ENCODE peak calls at places on chromosomes 12 and 14, in eight cellular contexts. B, F, S, N, R, A, M and K are unnamed samples.

GRCh38 chr12:104057771-104058197 is 6.5 kb upstream of the HCFC2 start:
- DNase-seq in B (peak), F (no peak), S (no peak), N (no peak), R (peak), A (no peak), M (peak), K (peak)

GRCh38 chr12:95204141-95204866 is 13.0 kb downstream of the FGD6 start:
- DNase-seq in B (peak), F (peak), S (no peak), N (no peak), R (peak), A (peak), M (peak), K (peak)

GRCh38 chr12:17691369-17691768 is 398.6 kb downstream of the RERGL start:
- DNase-seq in B (no peak), F (no peak), S (no peak), N (no peak), R (no peak), A (no peak), M (no peak), K (no peak)

GRCh38 chr14:22545842-22546721 is 42.9 kb downstream of the DAD1 start:
- DNase-seq in B (peak), F (no peak), S (no peak), N (no peak), R (peak), A (peak), M (peak), K (peak)

GRCh38 chr12:32901553-32901952 is 5.0 kb upstream of the PKP2 start:
- DNase-seq in B (peak), F (no peak), S (no peak), N (no peak), R (peak), A (no peak), M (peak), K (no peak)

GRCh38 chr12:30694412-30694955 is 1.2 kb downstream of the IPO8 start:
- DNase-seq in B (peak), F (no peak), S (no peak), N (no peak), R (peak), A (no peak), M (no peak), K (peak)

GRCh38 chr12:121441555-121441954 is 41.6 kb downstream of the RNF34 start:
- DNase-seq in B (no peak), F (no peak), S (no peak), N (no peak), R (peak), A (no peak), M (no peak), K (peak)

GRCh38 chr12:130832561-130833209 is 6.4 kb downstream of the STX2 start:
- DNase-seq in B (peak), F (peak), S (no peak), N (peak), R (peak), A (no peak), M (peak), K (peak)

GRCh38 chr12:110245278-110245868 is 35.7 kb upstream of the ATP2A2 start:
- DNase-seq in B (no peak), F (no peak), S (no peak), N (no peak), R (peak), A (no peak), M (no peak), K (peak)

GRCh38 chr12:108594-108993 is 42.0 kb downstream of the IQSEC3 start:
- DNase-seq in B (no peak), F (no peak), S (no peak), N (peak), R (no peak), A (peak), M (no peak), K (no peak)

GRCh38 chr12:123398177-123398916 is 14.4 kb downstream of the KMT5A start:
- DNase-seq in B (peak), F (peak), S (no peak), N (no peak), R (no peak), A (no peak), M (peak), K (peak)

GRCh38 chr14:95872777-95873176 is 3.9 kb upstream of the TUNAR start:
- DNase-seq in B (no peak), F (no peak), S (no peak), N (no peak), R (no peak), A (no peak), M (no peak), K (no peak)

GRCh38 chr12:65666876-65667275 is 157.4 kb upstream of the HMGA2 start:
- DNase-seq in B (peak), F (no peak), S (no peak), N (no peak), R (no peak), A (no peak), M (peak), K (peak)

GRCh38 chr12:63952980-63953379 is 108.5 kb downstream of the SRGAP1 start:
- DNase-seq in B (no peak), F (no peak), S (no peak), N (no peak), R (no peak), A (no peak), M (no peak), K (no peak)

GRCh38 chr12:71683633-71684032 is 2.2 kb upstream of the TMEM19 start:
- DNase-seq in B (no peak), F (no peak), S (no peak), N (no peak), R (no peak), A (no peak), M (no peak), K (no peak)

GRCh38 chr12:13195848-13196301 is 651 bp upstream of the EMP1 start:
- DNase-seq in B (peak), F (no peak), S (no peak), N (no peak), R (peak), A (no peak), M (peak), K (peak)

GRCh38 chr12:56661560-56661959 is 15.8 kb upstream of the ATP5F1B start:
- DNase-seq in B (no peak), F (no peak), S (no peak), N (no peak), R (no peak), A (no peak), M (no peak), K (no peak)

GRCh38 chr12:117890644-117891043 is 78.1 kb downstream of the KSR2 start:
- DNase-seq in B (no peak), F (no peak), S (no peak), N (no peak), R (no peak), A (no peak), M (no peak), K (peak)

GRCh38 chr14:64656986-64657385 is 47.2 kb upstream of the PLEKHG3 start:
- DNase-seq in B (peak), F (no peak), S (no peak), N (peak), R (no peak), A (no peak), M (no peak), K (peak)

GRCh38 chr14:20683896-20684661 is at the start of gene RNASE4:
- DNase-seq in B (peak), F (peak), S (no peak), N (peak), R (peak), A (peak), M (peak), K (peak)

GRCh38 chr12:53381739-53382630 is 2.0 kb downstream of the SP1 start:
- DNase-seq in B (peak), F (no peak), S (no peak), N (peak), R (peak), A (peak), M (peak), K (peak)

GRCh38 chr12:45208604-45209487 is 7.0 kb upstream of the ANO6 start:
- DNase-seq in B (peak), F (no peak), S (no peak), N (no peak), R (peak), A (no peak), M (peak), K (peak)

DNA sequence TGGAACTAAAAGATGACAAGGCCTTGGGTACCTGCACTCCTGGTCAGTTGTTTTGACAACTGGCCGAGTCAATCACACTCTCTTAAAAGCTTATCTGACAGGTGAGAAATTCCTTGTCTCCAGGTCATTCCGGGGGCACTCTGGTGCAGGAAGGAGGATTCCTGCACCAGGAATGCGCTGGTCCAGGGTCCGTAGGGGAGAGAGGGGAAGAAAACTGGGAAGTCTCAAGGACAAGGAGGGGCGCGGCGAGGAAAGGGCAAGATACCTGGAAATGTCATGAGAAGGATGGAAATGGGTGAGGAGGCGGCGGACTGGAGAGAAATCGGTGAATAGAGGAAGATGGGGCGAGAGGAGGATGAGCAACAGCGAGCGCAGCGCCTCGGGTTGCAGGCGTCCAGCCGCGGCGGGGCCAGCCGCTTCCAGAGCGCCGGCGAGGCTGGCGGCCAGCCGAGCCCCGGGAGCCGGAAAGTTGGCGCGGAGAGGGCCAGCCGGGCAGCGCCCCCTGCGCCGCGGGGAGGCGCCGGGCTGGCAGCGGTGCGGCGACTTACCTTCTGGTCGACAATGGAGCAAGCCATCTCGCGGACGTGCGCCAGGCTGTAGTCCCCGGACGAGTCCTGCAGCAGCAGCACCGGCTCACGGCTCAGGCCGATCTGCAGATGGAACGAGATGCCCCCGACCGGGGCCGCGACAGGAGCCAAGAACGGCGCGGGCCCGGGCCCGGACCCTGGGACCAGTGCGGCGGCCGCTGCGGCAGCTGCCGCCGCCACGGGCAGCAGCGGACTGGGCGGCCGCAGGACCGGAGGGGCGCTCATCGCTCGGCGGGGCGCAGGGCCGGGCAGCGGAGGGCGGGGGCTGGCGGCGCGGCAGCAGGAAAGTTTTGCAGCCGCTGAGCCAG is 699 bp downstream of the PRKD1 start:
- DNase-seq in B (peak), F (peak), S (no peak), N (peak), R (peak), A (peak), M (peak), K (peak)
- TF ChIP-seq CTCF in B (peak), F (no peak), S (no peak), N (no peak), R (no peak), A (no peak), M (no peak), K (no peak)

DNA sequence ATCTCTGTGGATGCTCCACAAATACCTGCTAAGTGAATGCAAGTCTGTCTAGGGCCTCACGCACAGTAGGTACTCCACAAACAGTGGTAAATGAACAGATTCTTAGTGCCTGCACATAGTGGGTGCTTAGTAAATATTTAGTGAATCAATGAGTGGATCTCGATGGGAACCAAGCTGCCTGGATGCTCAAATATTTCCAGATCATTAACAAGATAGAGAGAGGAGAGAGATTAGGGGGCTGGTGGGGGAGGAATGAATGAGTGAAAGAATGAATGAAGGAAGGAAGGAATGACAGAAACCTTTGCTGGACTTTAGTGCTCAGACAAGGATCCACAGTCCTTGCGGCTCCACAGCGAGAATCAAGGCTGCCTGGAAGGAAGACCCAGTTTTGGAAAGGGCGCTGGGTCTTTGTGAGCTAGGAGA is 118.2 kb downstream of the SCARB1 start:
- DNase-seq in B (no peak), F (no peak), S (no peak), N (no peak), R (no peak), A (no peak), M (no peak), K (no peak)
- H3K4me3 ChIP-seq in B (no peak), F (no peak), S (no peak), N (peak), R (peak), A (no peak), M (no peak), K (no peak)

DNA sequence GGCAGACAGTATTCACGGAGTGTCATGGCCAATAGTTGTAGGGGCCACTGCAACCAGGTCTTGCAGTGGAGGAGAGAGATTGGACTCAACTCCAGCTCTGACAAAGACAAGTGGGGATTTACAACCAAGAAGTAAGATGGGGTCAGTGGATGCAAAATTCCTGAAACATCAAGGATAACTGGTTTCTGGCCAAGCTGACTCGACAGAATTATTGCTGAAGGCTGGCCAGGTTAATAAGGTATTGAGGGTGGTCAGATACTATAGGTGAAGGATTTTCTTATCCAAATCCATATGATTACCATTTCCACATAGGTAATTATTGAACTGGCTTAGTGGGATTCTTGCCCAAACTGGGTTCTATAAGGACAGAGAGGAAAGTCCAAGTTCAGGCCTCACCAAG is 64.9 kb upstream of the FOXG1 start:
- DNase-seq in B (no peak), F (no peak), S (no peak), N (no peak), R (no peak), A (no peak), M (no peak), K (no peak)
- TF ChIP-seq CTCF in B (no peak), F (no peak), S (no peak), N (no peak), R (no peak), A (no peak), M (no peak), K (no peak)

DNA sequence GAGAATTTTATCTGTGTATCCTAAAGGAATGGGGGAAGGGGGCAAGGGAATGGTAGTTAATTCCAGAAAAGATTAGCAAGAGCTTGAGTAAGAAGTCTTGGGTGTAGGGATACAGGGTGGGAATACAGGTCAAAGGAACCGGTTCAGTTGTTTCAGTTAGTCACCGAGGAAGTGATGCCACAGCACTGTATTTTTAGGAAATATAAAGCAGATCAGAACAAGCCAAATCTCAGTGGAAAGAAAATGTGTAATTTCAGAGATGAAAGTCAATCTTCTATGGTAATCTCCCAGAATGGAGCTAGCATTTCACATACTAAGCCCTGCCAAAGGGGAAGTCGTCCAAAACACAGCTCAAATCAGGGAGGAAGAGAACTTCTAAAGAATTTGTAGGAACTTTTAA is 4.7 kb upstream of the TUBA1C start:
- DNase-seq in B (peak), F (no peak), S (no peak), N (no peak), R (peak), A (no peak), M (peak), K (peak)
- H3K4me3 ChIP-seq in B (no peak), F (no peak), S (no peak), N (no peak), R (peak), A (no peak), M (no peak), K (no peak)

DNA sequence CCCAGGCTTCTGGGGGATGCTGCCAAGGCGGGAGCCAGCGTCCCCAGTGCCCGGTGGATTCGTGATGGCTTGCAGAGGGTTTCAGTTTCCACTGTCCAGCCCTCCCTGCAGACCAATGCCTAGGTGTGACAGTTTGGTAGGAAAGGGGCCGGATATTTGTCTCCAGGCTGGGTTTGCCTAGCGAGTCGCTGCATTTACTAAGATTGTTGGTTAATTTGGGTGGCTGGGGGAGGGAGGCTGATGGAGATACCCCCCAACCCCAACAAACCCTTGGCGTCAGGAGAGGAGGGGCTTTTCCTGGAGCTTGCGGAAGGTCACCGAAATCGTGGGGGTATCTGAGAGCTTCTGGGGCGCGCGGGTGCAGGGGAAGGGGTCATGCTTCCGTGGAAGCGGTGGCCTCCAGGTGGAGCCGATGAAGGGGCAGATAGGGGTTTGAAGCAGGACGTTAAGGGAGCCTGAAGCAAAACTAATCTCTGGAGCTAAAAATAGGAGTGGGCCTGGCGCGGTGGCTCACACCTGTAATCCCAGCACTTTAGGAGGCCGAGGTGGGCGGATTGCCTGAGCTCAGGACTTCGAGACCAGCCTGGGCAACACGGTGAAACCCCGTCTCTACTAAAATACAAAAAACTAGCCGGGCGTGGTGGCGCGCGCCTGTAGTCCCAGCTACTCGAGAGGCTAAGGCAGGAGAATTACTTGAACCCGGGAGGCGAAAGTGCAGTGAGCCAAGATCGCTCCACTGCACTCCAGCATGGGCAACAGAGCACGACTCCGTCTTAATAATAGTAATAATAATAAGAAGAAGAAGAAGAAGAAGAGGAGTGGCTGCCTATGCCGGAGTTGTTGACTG is 1.1 kb upstream of the CDC42BPB start:
- DNase-seq in B (no peak), F (no peak), S (no peak), N (no peak), R (peak), A (no peak), M (peak), K (no peak)
- TF ChIP-seq CTCF in B (no peak), F (no peak), S (no peak), N (no peak), R (no peak), A (no peak), M (no peak), K (no peak)

GRCh38 chr14:50061664-50062437 is 54.5 kb downstream of the VCPKMT start:
- DNase-seq in B (peak), F (no peak), S (no peak), N (peak), R (peak), A (no peak), M (peak), K (peak)
- H3K4me3 ChIP-seq in B (no peak), F (no peak), S (no peak), N (no peak), R (no peak), A (no peak), M (no peak), K (no peak)

DNA sequence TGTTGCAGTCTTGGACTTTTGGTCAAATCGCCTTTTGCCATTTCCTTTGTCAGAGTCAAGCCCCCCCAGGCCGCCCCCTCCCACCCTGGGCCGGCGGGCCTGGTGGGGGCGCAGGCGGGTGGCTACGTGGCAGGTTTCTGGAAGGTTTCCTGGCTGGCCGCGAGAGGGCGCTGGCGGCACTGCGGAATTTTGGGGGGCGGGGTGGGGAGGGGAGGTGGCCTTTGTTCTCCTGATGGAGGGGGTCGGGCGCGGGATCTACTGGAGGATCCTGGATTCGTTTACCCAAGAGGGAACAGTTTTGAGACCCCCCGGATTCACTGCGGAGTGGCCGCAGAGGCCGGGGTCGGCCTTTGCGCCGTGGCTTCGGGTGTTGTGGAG is 1.2 kb downstream of the MEG3 start:
- DNase-seq in B (peak), F (no peak), S (no peak), N (no peak), R (no peak), A (no peak), M (no peak), K (no peak)
- TF ChIP-seq CTCF in B (peak), F (no peak), S (no peak), N (no peak), R (peak), A (peak), M (peak), K (no peak)

DNA sequence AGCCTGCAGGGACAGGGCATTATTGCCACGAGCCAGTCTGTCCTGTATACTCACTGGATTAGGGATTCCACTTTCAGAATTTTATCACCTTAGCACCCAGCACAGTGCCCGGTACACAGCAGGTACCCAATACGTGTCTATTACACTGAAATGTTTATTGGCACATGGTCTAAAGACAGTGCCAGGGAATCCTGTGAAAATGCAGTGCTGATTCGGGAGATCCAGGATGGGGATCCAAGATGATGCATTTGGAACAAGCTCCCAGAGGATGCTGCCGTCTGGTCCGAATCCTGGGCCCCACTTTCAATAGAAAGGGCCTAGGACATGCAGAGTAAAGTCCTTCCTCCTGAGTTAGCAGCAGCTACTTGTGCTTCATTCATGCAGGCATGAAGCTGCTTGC is 230.7 kb downstream of the CACNA1C start:
- DNase-seq in B (no peak), F (no peak), S (no peak), N (no peak), R (no peak), A (no peak), M (no peak), K (no peak)
- H3K4me3 ChIP-seq in B (no peak), F (no peak), S (no peak), N (no peak), R (no peak), A (no peak), M (no peak), K (no peak)